ENCODE peak calls at places on chromosomes 5 and 9, in nine cellular contexts. A is cardiac muscle cell, P is H1, Z is tibial nerve, X is heart left ventricle, J is psoas muscle, K is neural progenitor cell, M is aorta, D is Panc1. Y is an unnamed sample. For H3K36me3, the result is how much of the 10 kb centered on the place peaks cover.

GRCh38 chr5:3997670-3998069 is 402.0 kb downstream of the IRX1 start:
- DNase-seq in A (no peak), P (no peak), Z (no peak), X (no peak), J (no peak), K (no peak), M (no peak), D (no peak), Y (no peak)

GRCh38 chr9:91131433-91131839 is 230.3 kb downstream of the AUH start:
- DNase-seq in A (peak), P (no peak), Z (no peak), X (no peak), J (peak), K (no peak), M (peak), D (peak), Y (no peak)

GRCh38 chr5:125189451-125190051 is 443.1 kb upstream of the ZNF608 start:
- DNase-seq in A (peak), P (no peak), Z (no peak), X (no peak), J (no peak), K (no peak), M (no peak), D (no peak), Y (no peak)

GRCh38 chr5:16922430-16922829 is 13.7 kb downstream of the MYO10 start:
- DNase-seq in A (no peak), P (no peak), Z (no peak), X (no peak), J (no peak), K (no peak), M (no peak), D (no peak), Y (no peak)

GRCh38 chr5:72268753-72269410 is 51.2 kb downstream of the MRPS27 start:
- DNase-seq in A (peak), P (peak), Z (peak), X (peak), J (no peak), K (peak), M (peak), D (no peak), Y (peak)

GRCh38 chr9:116279230-116279629 is 125.6 kb downstream of the PAPPA start:
- DNase-seq in A (peak), P (peak), Z (no peak), X (no peak), J (no peak), K (peak), M (no peak), D (no peak), Y (no peak)

GRCh38 chr9:2838356-2838983 is 5.4 kb downstream of the PUM3 start:
- DNase-seq in A (peak), P (no peak), Z (no peak), X (no peak), J (no peak), K (no peak), M (no peak), D (no peak), Y (no peak)

GRCh38 chr9:137454506-137455360 is 4.4 kb downstream of the NSMF start:
- DNase-seq in A (no peak), P (no peak), Z (no peak), X (peak), J (peak), K (peak), M (peak), D (no peak), Y (no peak)

GRCh38 chr9:8651830-8652229 is 852.3 kb upstream of the DMAC1 start:
- DNase-seq in A (no peak), P (no peak), Z (no peak), X (no peak), J (no peak), K (no peak), M (no peak), D (no peak), Y (no peak)

GRCh38 chr5:143501176-143501840 is 97.8 kb upstream of the NR3C1 start:
- DNase-seq in A (no peak), P (no peak), Z (no peak), X (no peak), J (peak), K (no peak), M (no peak), D (no peak), Y (no peak)

GRCh38 chr5:68419101-68419636 is 203.6 kb downstream of the PIK3R1 start:
- DNase-seq in A (no peak), P (no peak), Z (no peak), X (no peak), J (no peak), K (no peak), M (no peak), D (no peak), Y (no peak)

GRCh38 chr9:77449177-77450092 is 198.7 kb downstream of the GNA14 start:
- DNase-seq in A (peak), P (no peak), Z (no peak), X (no peak), J (no peak), K (no peak), M (no peak), D (no peak), Y (no peak)

GRCh38 chr9:127175764-127176163 is 53.3 kb upstream of the ANGPTL2 start:
- DNase-seq in A (no peak), P (no peak), Z (no peak), X (no peak), J (no peak), K (no peak), M (no peak), D (no peak), Y (no peak)

GRCh38 chr5:58983496-58983895 is 400.6 kb downstream of the RAB3C start:
- DNase-seq in A (no peak), P (no peak), Z (no peak), X (no peak), J (no peak), K (no peak), M (no peak), D (no peak), Y (no peak)

GRCh38 chr5:80672140-80672736 is 17.5 kb upstream of the DHFR start:
- DNase-seq in A (peak), P (peak), Z (peak), X (peak), J (peak), K (peak), M (peak), D (peak), Y (peak)

GRCh38 chr5:137365126-137365865 is 133.8 kb downstream of the SPOCK1 start:
- DNase-seq in A (no peak), P (no peak), Z (no peak), X (no peak), J (no peak), K (no peak), M (no peak), D (no peak), Y (no peak)

GRCh38 chr9:95366731-95367325 is 49.3 kb upstream of the FANCC start:
- DNase-seq in A (peak), P (no peak), Z (no peak), X (no peak), J (no peak), K (peak), M (no peak), D (no peak), Y (no peak)

GRCh38 chr9:35842020-35842745 is 13.2 kb downstream of the TMEM8B start:
- DNase-seq in A (no peak), P (no peak), Z (no peak), X (no peak), J (no peak), K (no peak), M (no peak), D (no peak), Y (no peak)

GRCh38 chr9:128456613-128457061 is 831 bp downstream of the ODF2 start:
- DNase-seq in A (peak), P (peak), Z (peak), X (peak), J (peak), K (peak), M (peak), D (no peak), Y (peak)

GRCh38 chr9:89461302-89461701 is 36.6 kb downstream of the SEMA4D start:
- DNase-seq in A (peak), P (no peak), Z (no peak), X (no peak), J (no peak), K (no peak), M (no peak), D (no peak), Y (no peak)

GRCh38 chr5:56607551-56607950 is 207.8 kb upstream of the MAP3K1 start:
- DNase-seq in A (peak), P (no peak), Z (no peak), X (no peak), J (no peak), K (no peak), M (no peak), D (no peak), Y (no peak)

GRCh38 chr9:134606951-134607733 is 34.5 kb upstream of the COL5A1 start:
- DNase-seq in A (no peak), P (peak), Z (no peak), X (no peak), J (no peak), K (no peak), M (no peak), D (no peak), Y (no peak)

GRCh38 chr9:125003332-125003731 is 62.4 kb upstream of the GOLGA1 start:
- DNase-seq in A (no peak), P (no peak), Z (no peak), X (no peak), J (no peak), K (no peak), M (no peak), D (no peak), Y (no peak)

GRCh38 chr5:1484416-1485319 is 39.1 kb downstream of the LPCAT1 start:
- DNase-seq in A (no peak), P (no peak), Z (no peak), X (no peak), J (no peak), K (no peak), M (no peak), D (no peak), Y (no peak)

GRCh38 chr5:134145779-134146581 is 30.8 kb downstream of the SKP1 start:
- DNase-seq in A (peak), P (peak), Z (peak), X (peak), J (peak), K (peak), M (peak), D (peak), Y (peak)

GRCh38 chr9:93096131-93096802 is at the start of gene CARD19:
- DNase-seq in A (peak), P (peak), Z (peak), X (peak), J (no peak), K (peak), M (peak), D (no peak), Y (peak)

GRCh38 chr9:124126571-124127289 is 115.2 kb downstream of the LHX2 start:
- DNase-seq in A (peak), P (peak), Z (peak), X (peak), J (peak), K (peak), M (peak), D (peak), Y (peak)

DNA sequence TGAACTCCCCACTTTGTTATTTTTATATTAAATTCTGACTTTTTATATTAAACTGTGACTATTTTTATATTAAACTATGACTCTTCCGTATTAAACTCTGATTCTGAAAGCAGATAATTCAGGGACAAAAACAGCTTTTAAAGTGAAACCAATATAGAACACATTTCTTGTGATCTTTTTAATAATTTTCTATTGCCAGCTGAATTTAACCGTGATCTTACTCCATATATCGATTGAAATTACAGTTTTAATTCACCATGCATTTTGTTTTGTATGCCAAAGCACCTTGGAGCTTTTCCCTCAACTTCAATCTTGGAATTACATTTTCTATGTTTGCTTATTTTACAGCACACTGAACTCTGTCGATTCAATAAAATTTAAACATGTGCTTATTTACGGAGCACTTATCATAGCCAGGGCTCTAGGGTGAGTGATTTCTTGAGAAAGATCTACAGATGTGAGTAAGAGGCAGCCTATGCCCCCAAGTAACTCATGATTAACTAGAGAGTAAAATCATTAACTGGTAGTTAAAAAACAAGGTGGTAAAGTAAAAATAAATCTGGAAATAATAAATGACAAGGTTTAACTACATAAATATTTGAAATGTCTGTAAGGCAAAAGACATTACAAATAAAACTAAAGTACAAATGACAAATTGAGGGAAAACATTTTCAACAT is 72.9 kb upstream of the ALDH1B1 start:
- DNase-seq in A (no peak), P (no peak), Z (no peak), X (no peak), J (no peak), K (no peak), M (no peak), D (no peak), Y (no peak)
- H3K27ac ChIP-seq in A (no peak), P (no peak), Z (no peak), X (no peak), J (no peak), K (no peak), M (no peak), D (no peak), Y (no peak)

GRCh38 chr5:135369952-135370351 is 29.1 kb downstream of the MACROH2A1 start:
- DNase-seq in A (no peak), P (no peak), Z (no peak), X (no peak), J (no peak), K (no peak), M (no peak), D (no peak), Y (no peak)

GRCh38 chr5:135364416-135365262 is 34.4 kb downstream of the MACROH2A1 start:
- DNase-seq in A (no peak), P (no peak), Z (no peak), X (no peak), J (no peak), K (no peak), M (no peak), D (no peak), Y (no peak)

GRCh38 chr5:135367554-135367953 is 31.5 kb downstream of the MACROH2A1 start:
- DNase-seq in A (no peak), P (no peak), Z (no peak), X (no peak), J (no peak), K (no peak), M (no peak), D (no peak), Y (no peak)

GRCh38 chr5:135365281-135365680 is 33.8 kb downstream of the MACROH2A1 start:
- DNase-seq in A (no peak), P (no peak), Z (no peak), X (no peak), J (no peak), K (no peak), M (no peak), D (no peak), Y (no peak)

GRCh38 chr5:135367070-135367469 is 32.0 kb downstream of the MACROH2A1 start:
- DNase-seq in A (no peak), P (no peak), Z (no peak), X (no peak), J (no peak), K (no peak), M (no peak), D (no peak), Y (no peak)
- H3K36me3 ChIP-seq in A (under half), P (under half), Z (under half), X (under half), J (under half), K (under half), M (under half), D (under half), Y (half or more)

GRCh38 chr5:93274291-93274690 is 306.7 kb downstream of the NR2F1-AS1 start:
- DNase-seq in A (peak), P (no peak), Z (no peak), X (no peak), J (no peak), K (peak), M (no peak), D (no peak), Y (no peak)
- H3K4me3 ChIP-seq in A (no peak), P (no peak), Z (no peak), X (no peak), J (no peak), K (no peak), M (no peak), D (no peak), Y (no peak)

GRCh38 chr9:131097948-131098278 is 1.6 kb downstream of the AIF1L start:
- DNase-seq in A (no peak), P (no peak), Z (no peak), X (peak), J (no peak), K (no peak), M (no peak), D (no peak), Y (no peak)
- H3K27ac ChIP-seq in A (no peak), P (no peak), Z (peak), X (peak), J (no peak), K (no peak), M (no peak), D (no peak), Y (no peak)